ENCODE peak calls at places on chromosomes 5 and 9, in ten cellular contexts. S is K562, Q is HCT116, B is A549, V is WTC11, U is endothelial cell of umbilical vein, J is GM12878, A is HepG2, W is H1, R is SK-N-SH. L is an unnamed sample.
A peak's percentile ranks its signal among the peaks of the same experiment; 100 is the strongest.

GRCh38 chr5:15384176-15384575 is 115.8 kb upstream of the FBXL7 start:
- DNase-seq in S (no peak), Q (no peak), B (no peak), V (no peak), U (no peak), J (no peak), A (no peak), W (no peak), R (no peak), L (no peak)

GRCh38 chr5:172574845-172575170 is 66.3 kb upstream of the NEURL1B start:
- DNase-seq in S (no peak), Q (no peak), B (no peak), V (no peak), U (no peak), J (no peak), A (no peak), W (no peak), R (no peak), L (no peak)

GRCh38 chr5:157458835-157459234 is 1.2 kb upstream of the NIPAL4 start:
- DNase-seq in S (no peak), Q (no peak), B (no peak), V (no peak), U (no peak), J (no peak), A (no peak), W (no peak), R (no peak), L (no peak)

GRCh38 chr5:104498281-104498680 is 935.7 kb upstream of the NUDT12 start:
- DNase-seq in S (no peak), Q (no peak), B (no peak), V (no peak), U (peak; percentile 14), J (no peak), A (no peak), W (no peak), R (no peak), L (peak; percentile 8)

GRCh38 chr5:62938927-62939326 is 360.3 kb downstream of the LRRC70 start:
- DNase-seq in S (no peak), Q (no peak), B (no peak), V (no peak), U (no peak), J (no peak), A (no peak), W (no peak), R (no peak), L (no peak)

GRCh38 chr9:77018058-77019009 is 1.1 kb upstream of the FOXB2 start:
- DNase-seq in S (no peak), Q (no peak), B (no peak), V (peak; percentile 79), U (no peak), J (no peak), A (no peak), W (no peak), R (peak; percentile 37), L (no peak)

GRCh38 chr5:4553968-4554367 is 586.2 kb upstream of the ADAMTS16 start:
- DNase-seq in S (no peak), Q (no peak), B (no peak), V (no peak), U (no peak), J (no peak), A (no peak), W (no peak), R (no peak), L (no peak)

GRCh38 chr5:150278916-150279315 is 10.7 kb downstream of the CAMK2A start:
- DNase-seq in S (no peak), Q (no peak), B (no peak), V (no peak), U (no peak), J (no peak), A (no peak), W (no peak), R (no peak), L (no peak)

GRCh38 chr5:38060354-38060753 is 198.0 kb upstream of the EGFLAM start:
- DNase-seq in S (no peak), Q (no peak), B (no peak), V (no peak), U (no peak), J (no peak), A (peak; percentile 80), W (no peak), R (no peak), L (no peak)

GRCh38 chr5:143085319-143085917 is 315.2 kb downstream of the ARHGAP26 start:
- DNase-seq in S (no peak), Q (no peak), B (no peak), V (no peak), U (no peak), J (no peak), A (no peak), W (no peak), R (no peak), L (no peak)

GRCh38 chr5:157611571-157612067 is 36.0 kb upstream of the ADAM19 start:
- DNase-seq in S (no peak), Q (no peak), B (no peak), V (no peak), U (no peak), J (peak; percentile 79), A (no peak), W (no peak), R (no peak), L (peak; percentile 3)

GRCh38 chr9:36441966-36442365 is 41.9 kb upstream of the RNF38 start:
- DNase-seq in S (no peak), Q (no peak), B (no peak), V (no peak), U (no peak), J (no peak), A (no peak), W (no peak), R (no peak), L (no peak)

GRCh38 chr9:68894502-68894901 is 119.4 kb downstream of the PRKACG start:
- DNase-seq in S (no peak), Q (no peak), B (no peak), V (no peak), U (peak; percentile 53), J (no peak), A (no peak), W (no peak), R (no peak), L (no peak)

GRCh38 chr5:175698401-175699115 is 40.7 kb downstream of the HRH2 start:
- DNase-seq in S (no peak), Q (no peak), B (no peak), V (no peak), U (no peak), J (no peak), A (no peak), W (no peak), R (no peak), L (no peak)

GRCh38 chr9:129143461-129143927 is 32.3 kb downstream of the PTPA start:
- DNase-seq in S (peak; percentile 33), Q (no peak), B (no peak), V (peak; percentile 56), U (peak; percentile 70), J (no peak), A (peak; percentile 48), W (no peak), R (no peak), L (no peak)

GRCh38 chr5:21159526-21160059 is 1171.6 kb upstream of the CDH18 start:
- DNase-seq in S (no peak), Q (no peak), B (no peak), V (no peak), U (no peak), J (no peak), A (no peak), W (no peak), R (no peak), L (no peak)
- TF ChIP-seq MAX in S (no peak), Q (no peak), B (no peak), V (no peak), U (no peak), J (no peak), A (no peak), W (no peak), R (no peak), L (no peak)

GRCh38 chr9:74463825-74464224 is 33.3 kb upstream of the RORB start:
- DNase-seq in S (no peak), Q (no peak), B (no peak), V (no peak), U (no peak), J (no peak), A (peak; percentile 8), W (no peak), R (no peak), L (peak; percentile 16)
- TF ChIP-seq MAX in S (no peak), Q (no peak), B (no peak), V (no peak), U (no peak), J (no peak), A (no peak), W (no peak), R (no peak), L (no peak)

GRCh38 chr5:88937406-88937805 is 54.4 kb upstream of the MEF2C start:
- DNase-seq in S (no peak), Q (no peak), B (no peak), V (no peak), U (no peak), J (no peak), A (no peak), W (no peak), R (no peak), L (no peak)

GRCh38 chr5:88940712-88941111 is 57.7 kb upstream of the MEF2C start:
- DNase-seq in S (no peak), Q (no peak), B (no peak), V (no peak), U (no peak), J (peak; percentile 13), A (no peak), W (no peak), R (no peak), L (no peak)

GRCh38 chr5:88941581-88941980 is 58.6 kb upstream of the MEF2C start:
- DNase-seq in S (no peak), Q (no peak), B (no peak), V (no peak), U (no peak), J (no peak), A (no peak), W (no peak), R (no peak), L (no peak)

GRCh38 chr5:88939300-88939699 is 56.3 kb upstream of the MEF2C start:
- DNase-seq in S (no peak), Q (no peak), B (no peak), V (no peak), U (no peak), J (no peak), A (no peak), W (no peak), R (no peak), L (no peak)

DNA sequence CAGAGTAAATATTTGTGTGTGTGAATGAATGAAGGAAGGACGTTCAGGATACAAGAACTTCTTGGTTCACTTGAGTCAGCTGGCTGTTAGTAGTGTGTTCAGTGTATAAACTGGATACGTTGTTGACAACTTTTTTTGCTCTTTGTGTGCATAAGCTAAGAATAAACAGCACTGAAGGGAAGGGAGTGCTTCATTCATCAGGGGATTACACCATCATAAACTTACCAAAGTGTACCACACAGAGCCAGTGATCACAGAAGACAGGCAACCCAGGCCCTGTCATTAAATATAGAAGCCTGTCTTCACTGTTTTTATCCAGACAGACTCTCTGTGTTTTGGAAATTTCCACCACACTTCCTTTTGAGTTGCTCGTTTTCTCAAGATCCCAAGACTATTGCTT is 55.5 kb upstream of the MEF2C start:
- DNase-seq in S (no peak), Q (no peak), B (no peak), V (no peak), U (no peak), J (no peak), A (no peak), W (no peak), R (no peak), L (no peak)
- TF ChIP-seq MAX in S (no peak), Q (no peak), B (no peak), V (no peak), U (no peak), J (no peak), A (no peak), W (no peak), R (no peak), L (no peak)

GRCh38 chr9:136645343-136645902 is 17.3 kb upstream of the EGFL7 start:
- DNase-seq in S (no peak), Q (no peak), B (no peak), V (no peak), U (no peak), J (no peak), A (no peak), W (no peak), R (no peak), L (no peak)
- TF ChIP-seq MAX in S (no peak), Q (no peak), B (no peak), V (no peak), U (no peak), J (no peak), A (no peak), W (no peak), R (no peak), L (no peak)

L was measured in NB4.